ENCODE peak calls at places on chromosomes 2 and 18, in nine cellular contexts. N, R, H, O, Z, Y, P, S and Q are unnamed samples. For H3K4me1, the result is how much of the 10 kb centered on the place peaks cover.

GRCh38 chr2:158973511-158973956 is 5.1 kb downstream of the TANC1 start:
- DNase-seq in N (no peak), R (no peak), H (no peak), O (no peak), Z (no peak), Y (no peak), P (no peak), S (no peak), Q (no peak)

GRCh38 chr2:151091583-151091982 is 170.1 kb downstream of the RBM43 start:
- DNase-seq in N (no peak), R (no peak), H (no peak), O (no peak), Z (no peak), Y (no peak), P (no peak), S (no peak), Q (no peak)

GRCh38 chr2:58680938-58681337 is 439.8 kb upstream of the FANCL start:
- DNase-seq in N (no peak), R (no peak), H (no peak), O (no peak), Z (no peak), Y (no peak), P (no peak), S (no peak), Q (no peak)

GRCh38 chr2:3738454-3738853 is 35.1 kb downstream of the DCDC2C start:
- DNase-seq in N (no peak), R (no peak), H (no peak), O (no peak), Z (no peak), Y (no peak), P (no peak), S (peak), Q (no peak)

GRCh38 chr2:18156002-18156401 is 277.5 kb downstream of the KCNS3 start:
- DNase-seq in N (no peak), R (no peak), H (no peak), O (no peak), Z (no peak), Y (no peak), P (no peak), S (no peak), Q (no peak)

GRCh38 chr2:145906356-145906755 is 1386.4 kb upstream of the ZEB2 start:
- DNase-seq in N (no peak), R (no peak), H (no peak), O (no peak), Z (no peak), Y (no peak), P (peak), S (peak), Q (no peak)

GRCh38 chr2:237053066-237053465 is 32.6 kb upstream of the COPS8 start:
- DNase-seq in N (no peak), R (no peak), H (no peak), O (no peak), Z (no peak), Y (no peak), P (no peak), S (no peak), Q (no peak)

GRCh38 chr2:70094978-70095832 is 7.9 kb downstream of the PCBP1 start:
- DNase-seq in N (peak), R (peak), H (no peak), O (peak), Z (peak), Y (no peak), P (peak), S (no peak), Q (peak)

GRCh38 chr2:231385429-231385828 is 10.1 kb upstream of the B3GNT7 start:
- DNase-seq in N (no peak), R (no peak), H (no peak), O (no peak), Z (no peak), Y (no peak), P (no peak), S (no peak), Q (no peak)

GRCh38 chr2:200509227-200509607 is 651 bp downstream of the KCTD18 start:
- DNase-seq in N (no peak), R (no peak), H (no peak), O (no peak), Z (no peak), Y (no peak), P (peak), S (no peak), Q (no peak)

GRCh38 chr2:21268197-21268870 is 144.6 kb downstream of the TDRD15 start:
- DNase-seq in N (no peak), R (peak), H (peak), O (no peak), Z (no peak), Y (no peak), P (no peak), S (no peak), Q (no peak)

GRCh38 chr18:49784427-49785185 is 28.7 kb downstream of the ACAA2 start:
- DNase-seq in N (no peak), R (no peak), H (no peak), O (no peak), Z (no peak), Y (no peak), P (no peak), S (no peak), Q (no peak)

GRCh38 chr2:166134252-166135151 is 6.7 kb upstream of the SCN1A start:
- DNase-seq in N (no peak), R (no peak), H (no peak), O (no peak), Z (no peak), Y (no peak), P (peak), S (no peak), Q (no peak)

GRCh38 chr2:235956281-235956970 is 211.8 kb downstream of the GBX2 start:
- DNase-seq in N (no peak), R (no peak), H (no peak), O (no peak), Z (no peak), Y (no peak), P (no peak), S (no peak), Q (peak)

GRCh38 chr18:77482190-77482928 is 232.7 kb downstream of the GALR1 start:
- DNase-seq in N (no peak), R (no peak), H (no peak), O (no peak), Z (no peak), Y (no peak), P (no peak), S (no peak), Q (no peak)

DNA sequence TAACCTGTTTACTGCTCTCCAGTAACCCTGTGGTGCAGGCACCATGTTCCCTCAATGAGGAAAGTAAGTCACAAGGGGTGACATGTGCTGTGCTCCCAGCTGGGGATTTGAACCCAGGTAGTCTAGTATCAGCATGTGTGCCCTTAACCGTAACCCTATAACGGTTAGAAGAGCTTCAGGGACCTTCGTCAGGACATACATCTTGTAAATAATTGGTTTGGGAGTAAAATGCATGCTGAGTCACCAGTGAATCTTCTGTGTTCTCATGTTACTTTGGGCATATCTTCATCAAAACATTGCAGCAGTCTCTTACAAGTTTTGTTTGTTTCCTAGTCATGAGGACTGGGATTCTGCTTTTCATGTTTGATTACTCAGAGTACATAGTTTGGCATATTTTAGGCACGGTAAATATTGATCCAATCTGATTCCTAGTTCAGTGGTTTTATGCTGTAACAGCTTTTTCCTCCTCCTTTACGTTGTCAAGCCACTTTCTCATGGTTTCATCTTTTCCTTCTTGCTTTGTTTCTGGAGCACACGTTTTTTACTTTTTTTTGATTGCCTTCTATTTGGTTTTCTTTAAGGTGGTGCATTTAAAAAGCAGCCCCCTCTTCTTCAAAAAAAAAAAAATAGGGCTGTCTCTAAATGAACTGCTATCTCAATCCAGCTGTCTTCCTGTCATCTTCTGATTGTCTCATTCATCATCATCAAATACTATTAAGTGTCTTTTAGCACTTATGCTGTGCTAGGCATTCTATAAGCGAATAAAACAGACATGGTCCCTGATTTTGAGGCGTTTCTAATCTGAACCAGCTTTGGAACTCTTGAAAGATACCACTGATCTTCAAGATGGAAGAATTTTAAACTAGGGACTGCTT is 50.4 kb downstream of the CLIP4 start:
- DNase-seq in N (no peak), R (no peak), H (no peak), O (no peak), Z (no peak), Y (peak), P (peak), S (peak), Q (no peak)
- H3K4me3 ChIP-seq in N (no peak), R (no peak), H (no peak), O (no peak), Z (no peak), Y (no peak), P (no peak), S (no peak), Q (no peak)

GRCh38 chr2:9941196-9941995 is 10.1 kb upstream of the GRHL1 start:
- DNase-seq in N (no peak), R (no peak), H (no peak), O (no peak), Z (no peak), Y (no peak), P (peak), S (peak), Q (no peak)
- H3K27ac ChIP-seq in N (no peak), R (no peak), H (no peak), O (peak), Z (no peak), Y (no peak), P (peak), S (peak), Q (no peak)

GRCh38 chr2:128321421-128321775 is 2.7 kb upstream of the HS6ST1 start:
- DNase-seq in N (peak), R (peak), H (peak), O (no peak), Z (no peak), Y (no peak), P (no peak), S (no peak), Q (peak)

GRCh38 chr2:128321784-128322650 is 3.3 kb upstream of the HS6ST1 start:
- DNase-seq in N (peak), R (peak), H (peak), O (peak), Z (peak), Y (peak), P (peak), S (peak), Q (peak)

GRCh38 chr2:128319457-128319772 is 747 bp upstream of the HS6ST1 start:
- DNase-seq in N (no peak), R (no peak), H (peak), O (no peak), Z (no peak), Y (no peak), P (no peak), S (no peak), Q (no peak)

GRCh38 chr2:128319773-128320608 is 1.3 kb upstream of the HS6ST1 start:
- DNase-seq in N (peak), R (no peak), H (no peak), O (no peak), Z (no peak), Y (no peak), P (no peak), S (no peak), Q (peak)

GRCh38 chr2:128320609-128321420 is 2.1 kb upstream of the HS6ST1 start:
- DNase-seq in N (peak), R (no peak), H (peak), O (no peak), Z (no peak), Y (no peak), P (no peak), S (no peak), Q (no peak)
- H3K4me1 ChIP-seq in N (under half), R (under half), H (under half), O (under half), Z (under half), Y (under half), P (under half), S (under half), Q (under half)

GRCh38 chr2:205680067-205680466 is 2.2 kb upstream of the NRP2 start:
- DNase-seq in N (no peak), R (peak), H (no peak), O (peak), Z (peak), Y (peak), P (peak), S (peak), Q (no peak)

GRCh38 chr2:205679410-205680009 is 2.8 kb upstream of the NRP2 start:
- DNase-seq in N (no peak), R (no peak), H (no peak), O (no peak), Z (no peak), Y (no peak), P (peak), S (no peak), Q (no peak)

GRCh38 chr2:205680903-205681302 is 1.4 kb upstream of the NRP2 start:
- DNase-seq in N (no peak), R (no peak), H (no peak), O (no peak), Z (no peak), Y (no peak), P (no peak), S (no peak), Q (no peak)

GRCh38 chr2:205675861-205676516 is 6.3 kb upstream of the NRP2 start:
- DNase-seq in N (no peak), R (peak), H (no peak), O (peak), Z (no peak), Y (no peak), P (peak), S (peak), Q (no peak)

DNA sequence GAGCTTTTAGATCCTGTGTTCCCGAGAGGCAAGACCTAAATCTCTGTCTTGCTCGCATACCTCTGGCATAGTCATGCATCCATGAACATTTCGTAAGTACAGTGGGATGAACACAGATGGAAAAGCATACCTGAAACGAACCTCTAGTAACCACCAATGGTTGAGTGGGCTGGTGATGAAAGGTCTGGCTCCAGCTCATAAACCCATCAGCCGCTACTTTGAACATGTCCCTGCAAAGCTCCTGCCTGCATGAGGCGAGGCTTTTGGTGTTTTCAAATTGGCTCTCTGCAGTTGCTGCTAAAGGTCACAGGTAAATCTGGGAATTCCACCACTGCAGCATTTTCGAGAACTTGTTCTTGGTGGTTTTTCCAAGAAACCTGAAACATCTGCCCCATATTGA is 3.6 kb upstream of the NRP2 start:
- DNase-seq in N (no peak), R (no peak), H (no peak), O (no peak), Z (no peak), Y (no peak), P (peak), S (no peak), Q (no peak)
- H3K4me3 ChIP-seq in N (no peak), R (no peak), H (no peak), O (no peak), Z (no peak), Y (no peak), P (no peak), S (no peak), Q (no peak)